ENCODE peak calls at places on chromosome 9, in nine cellular contexts. N is OCI-LY7, S is SK-N-SH, R is PC-3, C is neural progenitor cell, O is MM.1S, D is HCT116, Z is GM23248, M is hepatocyte. E is an unnamed sample.

GRCh38 chr9:102779341-102779740 is 215.8 kb upstream of the CYLC2 start:
- DNase-seq in N (no peak), S (no peak), R (no peak), C (no peak), O (no peak), D (no peak), Z (no peak), M (no peak), E (no peak)

GRCh38 chr9:89753472-89754055 is 148.8 kb downstream of the GADD45G start:
- DNase-seq in N (no peak), S (no peak), R (no peak), C (no peak), O (no peak), D (no peak), Z (no peak), M (no peak), E (no peak)

GRCh38 chr9:133347515-133347984 is 381 bp downstream of the MED22 start:
- DNase-seq in N (peak), S (peak), R (peak), C (peak), O (peak), D (no peak), Z (peak), M (peak), E (peak)

GRCh38 chr9:92561374-92562329 is 25.9 kb upstream of the ECM2 start:
- DNase-seq in N (no peak), S (no peak), R (peak), C (no peak), O (no peak), D (no peak), Z (peak), M (no peak), E (no peak)

GRCh38 chr9:95018099-95018927 is 291.8 kb downstream of the AOPEP start:
- DNase-seq in N (no peak), S (no peak), R (peak), C (peak), O (no peak), D (peak), Z (peak), M (no peak), E (peak)

GRCh38 chr9:21830589-21830988 is 28.2 kb downstream of the MTAP start:
- DNase-seq in N (no peak), S (no peak), R (peak), C (no peak), O (no peak), D (no peak), Z (peak), M (no peak), E (no peak)

GRCh38 chr9:131692612-131692976 is 47.3 kb downstream of the RAPGEF1 start:
- DNase-seq in N (no peak), S (no peak), R (no peak), C (no peak), O (no peak), D (no peak), Z (no peak), M (no peak), E (no peak)

GRCh38 chr9:16664211-16664610 is 206.3 kb downstream of the BNC2 start:
- DNase-seq in N (no peak), S (no peak), R (no peak), C (no peak), O (no peak), D (no peak), Z (peak), M (no peak), E (no peak)

GRCh38 chr9:116750543-116750942 is 63.4 kb downstream of the TRIM32 start:
- DNase-seq in N (no peak), S (no peak), R (no peak), C (no peak), O (no peak), D (no peak), Z (no peak), M (no peak), E (no peak)

GRCh38 chr9:114417511-114417910 is 29.7 kb upstream of the AKNA start:
- DNase-seq in N (no peak), S (no peak), R (peak), C (no peak), O (no peak), D (no peak), Z (peak), M (no peak), E (no peak)

GRCh38 chr9:29556317-29556716 is 1983.0 kb upstream of the C9orf72 start:
- DNase-seq in N (no peak), S (no peak), R (peak), C (no peak), O (no peak), D (no peak), Z (peak), M (no peak), E (no peak)

GRCh38 chr9:109441296-109441695 is 56.8 kb downstream of the PTPN3 start:
- DNase-seq in N (no peak), S (peak), R (no peak), C (peak), O (no peak), D (no peak), Z (peak), M (peak), E (peak)

GRCh38 chr9:92147030-92147853 is 32.0 kb upstream of the SPTLC1 start:
- DNase-seq in N (no peak), S (no peak), R (peak), C (no peak), O (no peak), D (peak), Z (peak), M (peak), E (peak)

GRCh38 chr9:3502560-3503398 is 23.0 kb downstream of the RFX3 start:
- DNase-seq in N (no peak), S (no peak), R (peak), C (no peak), O (no peak), D (no peak), Z (peak), M (no peak), E (no peak)

GRCh38 chr9:122005597-122005996 is 87.5 kb downstream of the TTLL11 start:
- DNase-seq in N (no peak), S (peak), R (peak), C (peak), O (no peak), D (no peak), Z (peak), M (peak), E (peak)

DNA sequence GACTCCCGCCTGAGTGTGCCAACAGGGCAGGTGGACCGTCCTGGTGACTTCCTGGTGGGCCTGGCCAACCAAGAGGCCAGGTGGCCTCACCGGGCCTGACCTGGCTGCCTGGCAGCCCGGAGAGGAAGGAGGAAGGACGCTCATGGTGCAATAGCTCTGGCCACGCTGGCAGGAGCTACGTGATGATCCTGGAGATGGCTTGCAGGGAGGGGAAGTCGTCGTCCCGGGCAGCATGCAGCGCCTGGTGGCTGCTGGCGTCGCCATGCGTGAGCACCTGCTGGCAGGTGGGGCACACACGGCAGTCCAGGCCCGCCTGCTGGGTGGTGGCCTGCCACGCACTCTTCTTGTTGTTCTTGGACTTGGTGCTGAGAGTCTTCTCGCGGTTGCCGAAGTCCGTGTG is 26.3 kb downstream of the SPATA31C1 start:
- DNase-seq in N (no peak), S (no peak), R (no peak), C (no peak), O (no peak), D (no peak), Z (no peak), M (no peak), E (no peak)
- H2AFZ ChIP-seq in N (no peak), S (no peak), R (no peak), C (no peak), O (no peak), D (no peak), Z (no peak), M (no peak), E (no peak)

GRCh38 chr9:35681341-35682002 is 7.7 kb downstream of the CA9 start:
- DNase-seq in N (no peak), S (no peak), R (no peak), C (no peak), O (no peak), D (no peak), Z (peak), M (no peak), E (no peak)
- TF ChIP-seq EZH2phosphoT487 in N (no peak), S (no peak), R (no peak), C (no peak), O (no peak), D (no peak), Z (no peak), M (no peak), E (no peak)

DNA sequence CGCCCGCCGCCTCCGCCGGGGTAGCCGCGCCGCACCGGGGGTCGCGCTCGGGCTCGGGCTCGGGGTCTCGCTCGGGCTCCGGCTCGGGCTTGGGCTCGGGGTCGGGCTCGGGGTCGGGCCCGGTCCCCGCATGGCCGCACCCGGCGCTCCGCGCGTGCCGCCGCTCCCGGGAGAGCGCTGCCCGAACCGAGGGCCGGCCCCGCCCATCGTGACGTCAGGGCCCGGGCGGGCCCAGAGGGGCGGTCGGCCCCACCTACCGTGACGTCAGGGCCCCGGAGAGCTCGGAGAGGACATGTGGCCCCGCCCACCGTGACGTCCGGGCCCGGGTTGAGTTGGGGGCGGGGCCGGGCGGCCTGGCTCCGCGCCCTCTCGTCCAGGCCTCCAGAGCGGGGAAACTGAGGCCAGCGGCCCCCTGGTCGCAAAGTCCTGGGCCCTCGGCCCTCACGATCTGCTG is at the start of gene NSMF:
- DNase-seq in N (peak), S (peak), R (peak), C (peak), O (peak), D (peak), Z (peak), M (peak), E (peak)
- H2AFZ ChIP-seq in N (peak), S (peak), R (peak), C (no peak), O (peak), D (no peak), Z (peak), M (peak), E (peak)

GRCh38 chr9:71897573-71897972 is 13.4 kb downstream of the ABHD17B start:
- DNase-seq in N (peak), S (no peak), R (no peak), C (no peak), O (peak), D (no peak), Z (no peak), M (no peak), E (no peak)
- TF ChIP-seq EZH2phosphoT487 in N (no peak), S (no peak), R (no peak), C (no peak), O (no peak), D (no peak), Z (no peak), M (no peak), E (no peak)